ENCODE peak calls at places on chromosomes 16 and 17, in seven cellular contexts. U, E, I, V, C, M and L are unnamed samples.

GRCh38 chr17:7756968-7757367 is 39.4 kb downstream of the DNAH2 start:
- DNase-seq in U (no peak), E (no peak), I (no peak), V (no peak), C (no peak), M (no peak), L (no peak)

GRCh38 chr16:80996688-80997138 is 10.0 kb downstream of the CMC2 start:
- DNase-seq in U (no peak), E (no peak), I (no peak), V (no peak), C (no peak), M (no peak), L (no peak)

GRCh38 chr17:4536259-4536741 is 18.9 kb downstream of the MYBBP1A start:
- DNase-seq in U (no peak), E (no peak), I (no peak), V (peak), C (peak), M (no peak), L (no peak)

GRCh38 chr16:68265078-68265925 is 976 bp downstream of the SLC7A6 start:
- DNase-seq in U (peak), E (no peak), I (peak), V (peak), C (peak), M (peak), L (no peak)

GRCh38 chr16:27239026-27239425 is 29.5 kb downstream of the NSMCE1 start:
- DNase-seq in U (no peak), E (no peak), I (no peak), V (no peak), C (no peak), M (no peak), L (no peak)

GRCh38 chr16:15483857-15484256 is 49.5 kb downstream of the BMERB1 start:
- DNase-seq in U (no peak), E (no peak), I (no peak), V (no peak), C (no peak), M (no peak), L (no peak)

GRCh38 chr16:49492090-49492801 is 118.6 kb downstream of the C16orf78 start:
- DNase-seq in U (peak), E (no peak), I (peak), V (peak), C (peak), M (peak), L (no peak)

GRCh38 chr17:12567077-12568053 is 98.3 kb upstream of the MYOCD start:
- DNase-seq in U (no peak), E (no peak), I (no peak), V (no peak), C (no peak), M (no peak), L (no peak)

GRCh38 chr17:27575912-27576252 is 55.1 kb upstream of the LGALS9 start:
- DNase-seq in U (no peak), E (no peak), I (no peak), V (no peak), C (no peak), M (no peak), L (no peak)

GRCh38 chr17:72594248-72594647 is 473.4 kb downstream of the SOX9 start:
- DNase-seq in U (no peak), E (no peak), I (no peak), V (no peak), C (no peak), M (no peak), L (no peak)

GRCh38 chr17:6611231-6611630 is 29.3 kb downstream of the KIAA0753 start:
- DNase-seq in U (no peak), E (no peak), I (no peak), V (no peak), C (no peak), M (no peak), L (no peak)

GRCh38 chr16:11976850-11977205 is 294 bp downstream of the SNX29 start:
- DNase-seq in U (no peak), E (no peak), I (no peak), V (peak), C (no peak), M (no peak), L (no peak)

GRCh38 chr17:35846055-35846809 is 22.5 kb downstream of the HEATR9 start:
- DNase-seq in U (no peak), E (no peak), I (no peak), V (no peak), C (no peak), M (no peak), L (no peak)

GRCh38 chr17:78224226-78225087 is 7.0 kb upstream of the TMEM235 start:
- DNase-seq in U (no peak), E (no peak), I (no peak), V (no peak), C (peak), M (no peak), L (no peak)

GRCh38 chr16:87198328-87198731 is 118.9 kb downstream of the C16orf95 start:
- DNase-seq in U (no peak), E (no peak), I (no peak), V (no peak), C (no peak), M (no peak), L (no peak)

GRCh38 chr16:5770118-5770517 is 672.5 kb upstream of the EEF2KMT start:
- DNase-seq in U (no peak), E (no peak), I (no peak), V (no peak), C (no peak), M (no peak), L (no peak)

GRCh38 chr17:57109393-57110151 is 24.5 kb downstream of the AKAP1 start:
- DNase-seq in U (no peak), E (no peak), I (peak), V (peak), C (peak), M (no peak), L (no peak)

GRCh38 chr17:69523252-69523861 is 108.9 kb downstream of the MAP2K6 start:
- DNase-seq in U (no peak), E (no peak), I (no peak), V (no peak), C (peak), M (peak), L (no peak)

GRCh38 chr17:44804301-44805061 is 25.6 kb downstream of the GJC1 start:
- DNase-seq in U (no peak), E (no peak), I (peak), V (no peak), C (no peak), M (no peak), L (no peak)

GRCh38 chr17:77756846-77757610 is 201.5 kb upstream of the TNRC6C start:
- DNase-seq in U (no peak), E (no peak), I (no peak), V (no peak), C (no peak), M (no peak), L (no peak)

GRCh38 chr16:81706327-81707295 is 72.5 kb upstream of the PLCG2 start:
- DNase-seq in U (no peak), E (no peak), I (no peak), V (no peak), C (no peak), M (no peak), L (no peak)

GRCh38 chr17:43791589-43791988 is 11.4 kb downstream of the CFAP97D1 start:
- DNase-seq in U (no peak), E (no peak), I (no peak), V (no peak), C (no peak), M (peak), L (no peak)

GRCh38 chr16:593406-593805 is 3.5 kb downstream of the RAB40C start:
- DNase-seq in U (no peak), E (no peak), I (no peak), V (no peak), C (no peak), M (no peak), L (no peak)

GRCh38 chr16:5042574-5043171 is 8.9 kb upstream of the NAGPA start:
- DNase-seq in U (no peak), E (no peak), I (no peak), V (no peak), C (no peak), M (peak), L (no peak)

GRCh38 chr16:55470533-55471371 is 8.2 kb upstream of the MMP2 start:
- DNase-seq in U (no peak), E (no peak), I (no peak), V (peak), C (no peak), M (no peak), L (no peak)

GRCh38 chr17:37488607-37489196 is 989 bp upstream of the DUSP14 start:
- DNase-seq in U (peak), E (peak), I (peak), V (peak), C (peak), M (peak), L (peak)

GRCh38 chr16:58481226-58481869 is 18.6 kb upstream of the NDRG4 start:
- DNase-seq in U (no peak), E (no peak), I (no peak), V (no peak), C (no peak), M (no peak), L (no peak)

GRCh38 chr16:90044111-90044551 is 24.9 kb upstream of the DBNDD1 start:
- DNase-seq in U (no peak), E (no peak), I (no peak), V (no peak), C (no peak), M (no peak), L (no peak)

GRCh38 chr16:57029161-57030160 is 40.1 kb downstream of the NLRC5 start:
- DNase-seq in U (no peak), E (no peak), I (no peak), V (no peak), C (no peak), M (no peak), L (no peak)

GRCh38 chr16:66058181-66058580 is 308.3 kb upstream of the CDH5 start:
- DNase-seq in U (no peak), E (no peak), I (no peak), V (no peak), C (no peak), M (no peak), L (no peak)

GRCh38 chr16:70529051-70529777 is 5.6 kb downstream of the SF3B3 start:
- DNase-seq in U (no peak), E (no peak), I (no peak), V (no peak), C (no peak), M (peak), L (no peak)